ENCODE peak calls at places on chromosomes 16 and 17, in seven cellular contexts. One of them, this sample, is unnamed.

GRCh38 chr16:19488213-19488640 is 33.7 kb downstream of the GDE1 start:
- DNase-seq in uterus: no peak
- DNase-seq in heart left ventricle: no peak
- DNase-seq in A549: no peak
- DNase-seq in prostate gland: no peak
- DNase-seq in stomach: peak
- DNase-seq in sigmoid colon: no peak
- DNase-seq in this sample: no peak

GRCh38 chr16:82782715-82783251 is 156.0 kb downstream of the CDH13 start:
- DNase-seq in uterus: peak
- DNase-seq in heart left ventricle: peak
- DNase-seq in A549: no peak
- DNase-seq in prostate gland: peak
- DNase-seq in stomach: no peak
- DNase-seq in sigmoid colon: no peak
- DNase-seq in this sample: no peak

GRCh38 chr16:85995591-85996461 is 96.9 kb downstream of the IRF8 start:
- DNase-seq in uterus: no peak
- DNase-seq in heart left ventricle: no peak
- DNase-seq in A549: no peak
- DNase-seq in prostate gland: no peak
- DNase-seq in stomach: peak
- DNase-seq in sigmoid colon: peak
- DNase-seq in this sample: no peak

GRCh38 chr17:74190154-74190553 is 13.3 kb upstream of the RPL38 start:
- DNase-seq in uterus: no peak
- DNase-seq in heart left ventricle: no peak
- DNase-seq in A549: peak
- DNase-seq in prostate gland: no peak
- DNase-seq in stomach: no peak
- DNase-seq in sigmoid colon: no peak
- DNase-seq in this sample: no peak

GRCh38 chr16:66517586-66518263 is 32.2 kb downstream of the TK2 start:
- DNase-seq in uterus: no peak
- DNase-seq in heart left ventricle: no peak
- DNase-seq in A549: peak
- DNase-seq in prostate gland: no peak
- DNase-seq in stomach: no peak
- DNase-seq in sigmoid colon: no peak
- DNase-seq in this sample: no peak

GRCh38 chr17:27226611-27227234 is 67.2 kb upstream of the WSB1 start:
- DNase-seq in uterus: no peak
- DNase-seq in heart left ventricle: no peak
- DNase-seq in A549: peak
- DNase-seq in prostate gland: no peak
- DNase-seq in stomach: no peak
- DNase-seq in sigmoid colon: no peak
- DNase-seq in this sample: no peak

GRCh38 chr17:40515491-40516041 is 14.1 kb upstream of the TNS4 start:
- DNase-seq in uterus: no peak
- DNase-seq in heart left ventricle: no peak
- DNase-seq in A549: no peak
- DNase-seq in prostate gland: no peak
- DNase-seq in stomach: no peak
- DNase-seq in sigmoid colon: peak
- DNase-seq in this sample: no peak

GRCh38 chr17:40480501-40481003 is 20.9 kb downstream of the TNS4 start:
- DNase-seq in uterus: no peak
- DNase-seq in heart left ventricle: no peak
- DNase-seq in A549: peak
- DNase-seq in prostate gland: no peak
- DNase-seq in stomach: peak
- DNase-seq in sigmoid colon: no peak
- DNase-seq in this sample: no peak

GRCh38 chr16:82732461-82732860 is 105.7 kb downstream of the CDH13 start:
- DNase-seq in uterus: no peak
- DNase-seq in heart left ventricle: no peak
- DNase-seq in A549: no peak
- DNase-seq in prostate gland: no peak
- DNase-seq in stomach: no peak
- DNase-seq in sigmoid colon: no peak
- DNase-seq in this sample: no peak

GRCh38 chr16:50024684-50025543 is at the start of gene CNEP1R1:
- DNase-seq in uterus: peak
- DNase-seq in heart left ventricle: peak
- DNase-seq in A549: peak
- DNase-seq in prostate gland: peak
- DNase-seq in stomach: peak
- DNase-seq in sigmoid colon: peak
- DNase-seq in this sample: peak
- TF ChIP-seq POLR2A in uterus: peak
- TF ChIP-seq POLR2A in heart left ventricle: peak
- TF ChIP-seq POLR2A in A549: peak
- TF ChIP-seq POLR2A in prostate gland: peak
- TF ChIP-seq POLR2A in stomach: no peak
- TF ChIP-seq POLR2A in sigmoid colon: peak
- TF ChIP-seq POLR2A in this sample: no peak

DNA sequence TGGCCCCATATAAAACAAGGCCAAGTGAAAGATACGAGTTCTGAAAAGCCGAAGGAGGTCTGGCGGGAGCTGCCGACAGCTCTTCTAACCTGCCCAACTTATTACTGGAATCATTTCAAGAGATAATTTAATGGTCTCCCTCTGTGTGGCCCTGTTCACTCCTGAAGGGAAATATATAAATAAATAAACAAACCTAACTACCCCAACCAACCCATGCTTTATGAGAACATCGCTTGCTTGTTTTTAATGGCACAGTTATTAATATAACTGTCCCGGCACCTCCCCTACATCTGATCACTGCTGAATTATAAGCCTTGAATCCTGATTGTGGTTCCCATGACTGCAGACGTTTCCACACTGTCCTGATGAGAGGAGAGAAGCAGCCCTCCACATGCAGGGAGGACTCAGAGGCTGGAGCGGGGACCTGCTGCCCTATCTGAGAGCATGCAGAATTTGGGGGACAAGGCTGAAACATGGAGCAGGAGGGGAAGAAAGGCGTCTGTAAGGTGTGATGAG is 22.2 kb downstream of the CDK5RAP3 start:
- DNase-seq in uterus: no peak
- DNase-seq in heart left ventricle: no peak
- DNase-seq in A549: no peak
- DNase-seq in prostate gland: no peak
- DNase-seq in stomach: no peak
- DNase-seq in sigmoid colon: no peak
- DNase-seq in this sample: no peak
- H3K4me3 ChIP-seq in uterus: no peak
- H3K4me3 ChIP-seq in heart left ventricle: no peak
- H3K4me3 ChIP-seq in A549: no peak
- H3K4me3 ChIP-seq in prostate gland: no peak
- H3K4me3 ChIP-seq in stomach: no peak
- H3K4me3 ChIP-seq in sigmoid colon: no peak
- H3K4me3 ChIP-seq in this sample: no peak

GRCh38 chr16:11034005-11034404 is 89.6 kb downstream of the CLEC16A start:
- DNase-seq in uterus: peak
- DNase-seq in heart left ventricle: no peak
- DNase-seq in A549: no peak
- DNase-seq in prostate gland: no peak
- DNase-seq in stomach: no peak
- DNase-seq in sigmoid colon: peak
- DNase-seq in this sample: no peak

GRCh38 chr16:11035096-11035495 is 90.7 kb downstream of the CLEC16A start:
- DNase-seq in uterus: no peak
- DNase-seq in heart left ventricle: no peak
- DNase-seq in A549: no peak
- DNase-seq in prostate gland: no peak
- DNase-seq in stomach: no peak
- DNase-seq in sigmoid colon: no peak
- DNase-seq in this sample: no peak

GRCh38 chr16:11032922-11033291 is 88.5 kb downstream of the CLEC16A start:
- DNase-seq in uterus: peak
- DNase-seq in heart left ventricle: peak
- DNase-seq in A549: no peak
- DNase-seq in prostate gland: no peak
- DNase-seq in stomach: peak
- DNase-seq in sigmoid colon: peak
- DNase-seq in this sample: peak

GRCh38 chr16:11036040-11036439 is 91.7 kb downstream of the CLEC16A start:
- DNase-seq in uterus: no peak
- DNase-seq in heart left ventricle: no peak
- DNase-seq in A549: no peak
- DNase-seq in prostate gland: no peak
- DNase-seq in stomach: peak
- DNase-seq in sigmoid colon: no peak
- DNase-seq in this sample: no peak

GRCh38 chr16:11034481-11034931 is 90.1 kb downstream of the CLEC16A start:
- DNase-seq in uterus: peak
- DNase-seq in heart left ventricle: no peak
- DNase-seq in A549: no peak
- DNase-seq in prostate gland: no peak
- DNase-seq in stomach: no peak
- DNase-seq in sigmoid colon: no peak
- DNase-seq in this sample: no peak
- TF ChIP-seq POLR2A in uterus: no peak
- TF ChIP-seq POLR2A in heart left ventricle: no peak
- TF ChIP-seq POLR2A in A549: no peak
- TF ChIP-seq POLR2A in prostate gland: no peak
- TF ChIP-seq POLR2A in stomach: no peak
- TF ChIP-seq POLR2A in sigmoid colon: no peak
- TF ChIP-seq POLR2A in this sample: no peak

DNA sequence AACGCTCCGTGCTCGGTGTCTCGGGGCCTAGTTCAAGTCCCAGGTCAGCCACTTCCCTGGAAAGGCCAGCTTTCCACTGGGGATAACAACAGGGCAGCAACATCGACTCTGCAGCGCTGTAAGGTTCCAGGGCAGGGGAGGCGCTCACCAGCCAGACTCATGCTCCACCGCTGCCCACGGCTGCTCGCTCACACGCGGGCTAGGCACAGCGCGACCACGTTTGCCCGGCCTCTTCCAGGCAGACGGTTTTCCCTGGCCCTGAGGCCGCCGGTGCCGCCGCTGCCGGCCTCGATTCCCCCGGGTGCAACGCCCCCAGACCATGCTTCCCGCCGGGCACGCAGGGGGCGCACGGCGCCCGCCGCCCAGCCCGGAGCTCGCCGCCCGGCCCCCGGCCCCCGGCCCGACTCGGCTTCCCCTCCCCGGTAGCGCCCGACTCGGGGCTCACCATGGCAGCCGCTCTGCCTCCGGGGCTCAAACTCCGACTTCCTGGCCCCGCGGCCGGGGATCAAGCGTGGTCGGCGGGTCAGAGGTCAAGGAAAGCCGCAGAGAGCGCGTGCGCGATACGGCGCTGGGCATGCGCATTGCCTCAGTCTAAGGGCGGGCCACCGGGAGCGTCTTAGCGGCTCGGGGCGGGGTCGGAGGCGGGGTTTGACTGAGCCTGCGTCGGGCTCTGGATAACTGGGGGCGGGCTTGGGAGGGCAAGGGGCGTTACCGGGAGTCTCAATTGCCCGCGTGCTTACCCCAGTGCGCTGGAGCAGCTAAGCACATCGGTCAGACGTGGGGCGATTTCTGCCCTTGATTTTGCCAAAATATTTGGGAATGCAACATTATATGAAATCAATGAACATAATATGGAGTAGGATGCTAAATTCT is at the start of gene PAM16:
- DNase-seq in uterus: peak
- DNase-seq in heart left ventricle: peak
- DNase-seq in A549: peak
- DNase-seq in prostate gland: peak
- DNase-seq in stomach: peak
- DNase-seq in sigmoid colon: peak
- DNase-seq in this sample: peak
- H3K4me3 ChIP-seq in uterus: peak
- H3K4me3 ChIP-seq in heart left ventricle: peak
- H3K4me3 ChIP-seq in A549: peak
- H3K4me3 ChIP-seq in prostate gland: peak
- H3K4me3 ChIP-seq in stomach: peak
- H3K4me3 ChIP-seq in sigmoid colon: peak
- H3K4me3 ChIP-seq in this sample: peak

GRCh38 chr17:45314761-45315549 is 1.9 kb downstream of the MAP3K14 start:
- DNase-seq in uterus: no peak
- DNase-seq in heart left ventricle: no peak
- DNase-seq in A549: peak
- DNase-seq in prostate gland: no peak
- DNase-seq in stomach: no peak
- DNase-seq in sigmoid colon: no peak
- DNase-seq in this sample: no peak

GRCh38 chr17:45313419-45313771 is 3.4 kb downstream of the MAP3K14 start:
- DNase-seq in uterus: no peak
- DNase-seq in heart left ventricle: no peak
- DNase-seq in A549: no peak
- DNase-seq in prostate gland: no peak
- DNase-seq in stomach: no peak
- DNase-seq in sigmoid colon: no peak
- DNase-seq in this sample: no peak

GRCh38 chr17:45312477-45313418 is 4.1 kb downstream of the MAP3K14 start:
- DNase-seq in uterus: no peak
- DNase-seq in heart left ventricle: no peak
- DNase-seq in A549: no peak
- DNase-seq in prostate gland: no peak
- DNase-seq in stomach: no peak
- DNase-seq in sigmoid colon: no peak
- DNase-seq in this sample: no peak

GRCh38 chr17:45315583-45316270 is 1.1 kb downstream of the MAP3K14 start:
- DNase-seq in uterus: no peak
- DNase-seq in heart left ventricle: no peak
- DNase-seq in A549: no peak
- DNase-seq in prostate gland: no peak
- DNase-seq in stomach: no peak
- DNase-seq in sigmoid colon: no peak
- DNase-seq in this sample: no peak

DNA sequence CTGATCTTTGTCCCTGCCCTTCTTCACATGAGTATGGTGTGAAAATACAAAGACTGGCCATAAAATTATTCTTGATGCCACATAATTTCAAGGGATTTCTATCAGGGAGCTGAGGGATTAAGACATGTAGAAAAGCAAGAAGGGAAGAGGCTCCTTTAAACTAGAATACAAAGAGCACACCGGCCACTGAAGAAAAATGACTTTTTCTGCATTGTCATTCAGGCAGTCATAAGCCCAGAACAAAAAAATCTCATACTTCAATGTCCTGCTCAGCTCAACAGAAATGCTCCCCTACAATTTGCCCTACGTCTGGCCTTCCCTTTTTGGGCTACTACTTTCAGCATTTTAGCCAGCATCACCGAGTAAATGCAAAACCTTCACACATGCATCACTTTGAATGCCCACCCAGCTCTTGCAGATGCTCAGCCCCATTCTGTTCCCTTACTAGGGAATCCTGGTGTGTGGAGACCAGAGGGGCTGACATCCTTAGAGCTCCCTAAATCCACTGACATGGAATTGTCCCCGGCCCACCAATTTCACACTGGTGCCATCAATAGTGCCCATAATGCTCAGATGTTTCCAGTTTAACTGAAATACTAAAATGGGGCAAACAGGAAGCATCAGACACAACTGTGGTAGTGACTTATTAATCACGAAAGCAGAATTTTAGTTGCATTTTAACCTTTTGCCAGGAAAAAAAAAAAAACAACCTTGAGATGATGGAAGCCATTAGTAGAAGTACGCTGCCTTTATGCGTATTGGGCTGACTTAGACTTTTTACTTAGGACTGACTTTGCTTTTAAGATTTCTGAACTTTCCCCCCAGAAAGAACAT is 2.7 kb downstream of the MAP3K14 start:
- DNase-seq in uterus: no peak
- DNase-seq in heart left ventricle: no peak
- DNase-seq in A549: no peak
- DNase-seq in prostate gland: no peak
- DNase-seq in stomach: no peak
- DNase-seq in sigmoid colon: no peak
- DNase-seq in this sample: no peak
- TF ChIP-seq POLR2A in uterus: no peak
- TF ChIP-seq POLR2A in heart left ventricle: no peak
- TF ChIP-seq POLR2A in A549: no peak
- TF ChIP-seq POLR2A in prostate gland: no peak
- TF ChIP-seq POLR2A in stomach: no peak
- TF ChIP-seq POLR2A in sigmoid colon: no peak
- TF ChIP-seq POLR2A in this sample: no peak